ENCODE peak calls at places on chromosomes 16 and 17, in eight cellular contexts. J is HCT116, D is A549, Z is WTC11, V is GM12878, C is NB4, W is SK-N-SH, F is K562. H is an unnamed sample.

GRCh38 chr17:4858880-4859260 is 25.7 kb downstream of the MINK1 start:
- DNase-seq in F (no peak), J (no peak), C (no peak), V (no peak), W (peak), D (no peak), Z (peak), H (peak)

GRCh38 chr17:64146418-64147109 is 16.6 kb upstream of the ERN1 start:
- DNase-seq in W (peak), C (peak), D (peak), Z (peak), J (no peak), F (no peak), V (no peak), H (peak)

GRCh38 chr17:69709441-69709840 is 294.9 kb downstream of the MAP2K6 start:
- DNase-seq in Z (no peak), W (no peak), C (no peak), J (no peak), D (no peak), F (no peak), V (no peak), H (no peak)

GRCh38 chr16:56964243-56965148 is 2.7 kb downstream of the CETP start:
- DNase-seq in C (peak), Z (peak), J (peak), V (no peak), D (peak), W (peak), F (peak), H (peak)

GRCh38 chr16:11431915-11432465 is 86.7 kb downstream of the RMI2 start:
- DNase-seq in F (no peak), C (no peak), V (no peak), W (peak), J (no peak), D (no peak), Z (no peak), H (no peak)

GRCh38 chr17:10061131-10061581 is 137.2 kb downstream of the GAS7 start:
- DNase-seq in J (no peak), C (no peak), W (peak), Z (no peak), V (no peak), F (no peak), D (no peak), H (no peak)

GRCh38 chr17:47611372-47612350 is 38.1 kb upstream of the KPNB1 start:
- DNase-seq in J (no peak), F (no peak), W (no peak), Z (no peak), D (no peak), V (no peak), C (no peak), H (no peak)

GRCh38 chr17:30235386-30236296 is at the start of gene SLC6A4:
- DNase-seq in D (peak), Z (peak), W (peak), F (peak), V (no peak), J (no peak), C (no peak), H (no peak)

GRCh38 chr17:28293994-28294393 is 25.0 kb upstream of the TMEM97 start:
- DNase-seq in J (no peak), D (no peak), W (no peak), V (no peak), C (peak), Z (no peak), F (no peak), H (no peak)

GRCh38 chr16:12096828-12097522 is 120.4 kb downstream of the SNX29 start:
- DNase-seq in V (no peak), F (no peak), J (no peak), Z (no peak), C (no peak), W (no peak), D (no peak), H (no peak)

GRCh38 chr17:47821424-47822379 is at the start of gene OSBPL7:
- DNase-seq in J (peak), F (peak), W (peak), C (peak), Z (peak), V (peak), D (peak), H (peak)

GRCh38 chr17:46719889-46720288 is 98.6 kb downstream of the WNT3 start:
- DNase-seq in F (no peak), J (no peak), D (no peak), Z (no peak), C (no peak), V (no peak), W (no peak), H (no peak)

GRCh38 chr17:71809537-71809936 is 311.3 kb upstream of the SOX9 start:
- DNase-seq in F (no peak), V (no peak), W (no peak), J (no peak), C (no peak), Z (no peak), D (no peak), H (no peak)

GRCh38 chr17:71118039-71118438 is 948.7 kb downstream of the KCNJ2 start:
- DNase-seq in Z (no peak), J (peak), D (peak), V (no peak), W (peak), F (no peak), C (no peak), H (no peak)

GRCh38 chr16:19559242-19559910 is 3.9 kb downstream of the VPS35L start:
- DNase-seq in C (peak), Z (no peak), V (no peak), D (peak), W (peak), J (peak), F (peak), H (peak)

GRCh38 chr17:32518856-32519768 is 32.3 kb downstream of the CDK5R1 start:
- DNase-seq in Z (peak), V (no peak), F (no peak), J (no peak), W (peak), C (peak), D (no peak), H (peak)

GRCh38 chr17:30376621-30377452 is 1.9 kb upstream of the CPD start:
- DNase-seq in D (no peak), F (no peak), J (no peak), V (peak), W (no peak), C (peak), Z (no peak), H (no peak)

GRCh38 chr17:65797809-65798208 is 236.4 kb upstream of the AXIN2 start:
- DNase-seq in V (no peak), Z (peak), F (peak), C (peak), J (no peak), W (peak), D (no peak), H (peak)

GRCh38 chr17:43832976-43833829 is at the start of gene MPP3:
- DNase-seq in F (peak), J (no peak), W (peak), V (no peak), Z (peak), D (peak), C (peak), H (peak)

GRCh38 chr17:12790806-12791148 is 1.5 kb downstream of the ARHGAP44 start:
- DNase-seq in C (no peak), V (no peak), D (no peak), W (no peak), J (no peak), Z (peak), F (no peak), H (no peak)

GRCh38 chr17:62038248-62038647 is 26.8 kb downstream of the MED13 start:
- DNase-seq in D (no peak), W (no peak), C (no peak), J (no peak), Z (no peak), V (no peak), F (no peak), H (no peak)

GRCh38 chr16:4322121-4323035 is 6.5 kb downstream of the GLIS2 start:
- DNase-seq in C (no peak), V (no peak), W (peak), D (no peak), J (no peak), F (no peak), Z (no peak), H (no peak)
- TF ChIP-seq MAX in C (no peak), V (no peak), W (no peak), D (no peak), J (no peak), F (no peak), Z (no peak), H (no peak)

GRCh38 chr17:45110676-45111611 is 21.4 kb downstream of the PLCD3 start:
- DNase-seq in V (no peak), J (no peak), C (no peak), F (no peak), Z (no peak), W (peak), D (no peak), H (no peak)
- TF ChIP-seq MAX in V (no peak), J (no peak), C (no peak), F (no peak), Z (no peak), W (no peak), D (no peak), H (no peak)

GRCh38 chr17:14205380-14205779 is 31.3 kb downstream of the CDRT15 start:
- DNase-seq in V (no peak), J (no peak), Z (no peak), C (no peak), D (no peak), W (no peak), F (no peak), H (no peak)

GRCh38 chr17:14204546-14204945 is 32.1 kb downstream of the CDRT15 start:
- DNase-seq in D (no peak), Z (no peak), C (no peak), W (no peak), F (no peak), J (no peak), V (no peak), H (no peak)

GRCh38 chr17:14206891-14207290 is 29.8 kb downstream of the CDRT15 start:
- DNase-seq in W (no peak), C (no peak), V (no peak), D (no peak), Z (no peak), J (no peak), F (no peak), H (no peak)

GRCh38 chr17:14207791-14208190 is 28.9 kb downstream of the CDRT15 start:
- DNase-seq in D (no peak), C (no peak), W (no peak), F (no peak), V (no peak), Z (no peak), J (no peak), H (no peak)

DNA sequence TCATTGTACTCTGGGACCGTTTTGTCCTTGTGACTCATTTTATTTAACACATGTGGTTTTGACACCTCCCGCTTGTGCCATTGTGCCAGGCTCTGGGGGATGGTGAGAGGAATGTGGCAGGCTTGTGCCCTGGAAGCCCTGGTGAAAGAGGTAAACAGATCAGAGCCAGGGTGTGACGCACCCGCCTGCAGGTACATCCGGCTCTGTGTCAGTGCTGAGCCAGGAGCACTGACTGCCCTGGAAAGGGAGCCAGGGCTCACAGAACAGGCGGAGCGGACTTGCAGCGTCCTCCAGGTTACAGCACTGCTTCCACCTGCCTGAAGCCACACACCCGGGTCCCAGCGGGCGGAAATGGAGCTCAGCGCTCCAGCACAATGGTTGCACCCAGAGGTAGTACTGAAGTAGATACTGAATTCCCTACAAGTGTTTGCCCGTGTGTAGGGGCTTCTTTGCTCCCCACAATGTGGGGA is 30.6 kb downstream of the CDRT15 start:
- DNase-seq in Z (no peak), V (no peak), C (no peak), D (no peak), W (no peak), J (peak), F (no peak), H (no peak)
- TF ChIP-seq MAX in Z (no peak), V (no peak), C (no peak), D (no peak), W (no peak), J (peak), F (no peak), H (no peak)

DNA sequence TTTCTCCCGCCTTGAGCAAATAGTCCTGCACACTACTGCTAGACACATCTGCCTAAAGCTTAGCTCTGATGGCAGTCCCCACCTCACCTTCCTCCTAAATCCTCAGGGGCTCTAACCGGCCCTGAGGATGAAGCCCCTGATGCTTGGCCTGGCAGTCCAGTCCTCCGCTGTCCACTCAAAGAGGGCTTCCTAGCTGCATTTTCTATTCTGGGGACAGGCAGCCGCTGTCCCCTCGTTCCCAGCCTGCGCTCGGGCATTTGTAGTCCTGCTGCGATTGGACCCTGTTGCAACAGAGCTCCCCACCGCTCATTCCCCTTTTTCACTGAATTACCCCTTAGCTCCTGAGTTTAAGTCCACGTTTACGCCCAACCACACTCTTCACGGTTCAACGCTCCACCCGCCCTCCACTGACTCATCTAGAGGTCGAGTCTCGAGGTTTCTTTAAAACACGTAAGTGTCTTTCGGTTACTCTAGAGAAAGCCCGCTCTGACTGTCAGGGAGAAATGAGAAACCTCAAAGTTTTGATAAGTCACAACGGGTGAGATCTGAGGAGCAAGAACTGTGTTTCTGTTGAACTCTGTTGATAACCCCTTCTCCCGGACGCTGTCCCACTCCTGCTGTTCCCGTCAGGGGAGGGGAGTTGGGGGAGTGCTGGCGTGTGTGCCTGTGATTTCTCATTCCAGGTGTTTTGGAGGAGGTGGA is 4.5 kb downstream of the CCR7 start:
- DNase-seq in F (peak), Z (peak), V (peak), C (peak), D (no peak), J (no peak), W (no peak), H (no peak)
- TF ChIP-seq MAX in F (no peak), Z (no peak), V (no peak), C (no peak), D (no peak), J (no peak), W (no peak), H (no peak)

GRCh38 chr16:24577167-24577566 is 37.8 kb downstream of the RBBP6 start:
- DNase-seq in W (no peak), D (no peak), Z (no peak), C (no peak), F (no peak), J (no peak), V (no peak), H (peak)

GRCh38 chr16:24583494-24583893 is 44.1 kb downstream of the RBBP6 start:
- DNase-seq in D (no peak), C (no peak), W (no peak), J (no peak), F (no peak), Z (no peak), V (no peak), H (no peak)

DNA sequence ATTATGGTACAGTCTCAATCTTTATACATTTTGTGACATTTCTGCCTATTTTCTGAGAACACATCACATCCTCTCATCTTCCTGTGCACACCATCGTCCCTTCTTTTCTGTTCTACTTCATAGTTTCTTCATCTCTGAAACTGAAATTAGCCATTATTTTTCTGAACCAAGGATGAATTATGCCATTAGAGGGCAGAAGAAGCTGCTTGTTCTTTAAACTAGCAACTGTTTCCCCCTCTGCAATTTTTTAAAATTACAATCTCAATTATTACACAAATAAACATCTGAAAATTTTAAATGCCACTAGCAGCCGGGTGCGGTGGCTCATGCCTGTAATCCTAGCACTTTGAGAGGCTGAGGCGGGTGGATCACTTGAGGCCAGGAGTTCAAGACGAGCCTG is 41.3 kb downstream of the RBBP6 start:
- DNase-seq in F (no peak), W (peak), Z (no peak), C (no peak), J (no peak), V (no peak), D (peak), H (peak)
- TF ChIP-seq MAX in F (no peak), W (no peak), Z (no peak), C (no peak), J (no peak), V (no peak), D (no peak), H (no peak)

DNA sequence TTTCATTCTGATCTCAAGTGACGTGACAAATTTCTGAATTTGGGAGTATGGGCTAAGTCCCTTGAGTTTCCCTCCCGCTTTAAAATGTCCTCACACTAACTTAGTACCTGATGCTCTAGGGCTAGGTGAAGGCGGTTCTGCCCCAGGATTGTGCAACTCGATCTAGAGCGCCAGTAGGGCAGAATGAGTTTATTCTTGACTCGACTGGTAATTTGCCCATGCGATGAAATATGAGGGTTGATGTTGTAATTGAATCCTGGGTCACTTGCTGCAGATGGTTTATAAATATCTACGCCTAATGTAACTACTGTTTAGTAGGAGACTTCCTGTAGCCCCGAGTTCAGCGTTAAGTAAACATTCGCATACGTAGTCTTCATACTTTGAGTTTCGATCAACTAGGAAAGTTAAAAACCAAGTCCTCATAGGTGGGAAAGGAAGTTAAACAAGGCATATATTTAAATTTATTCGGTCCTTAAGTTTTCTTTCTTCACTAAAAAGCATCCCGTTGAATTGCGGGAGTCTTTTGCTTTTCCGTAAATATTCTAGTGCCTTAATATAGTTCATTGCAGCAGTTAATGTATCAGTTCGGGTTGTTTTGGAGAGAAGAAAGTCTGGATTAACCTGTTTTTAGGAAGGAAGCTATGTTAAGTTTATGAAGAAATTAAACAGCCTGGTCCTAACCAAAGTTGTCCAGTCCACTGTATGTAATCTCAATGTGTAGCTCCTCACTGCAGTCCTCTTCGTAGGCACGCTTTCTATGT is 1.6 kb downstream of the CTCF start:
- DNase-seq in Z (no peak), D (no peak), V (no peak), C (peak), F (no peak), W (peak), J (no peak), H (peak)
- TF ChIP-seq MAX in Z (no peak), D (no peak), V (no peak), C (no peak), F (no peak), W (no peak), J (no peak), H (no peak)

DNA sequence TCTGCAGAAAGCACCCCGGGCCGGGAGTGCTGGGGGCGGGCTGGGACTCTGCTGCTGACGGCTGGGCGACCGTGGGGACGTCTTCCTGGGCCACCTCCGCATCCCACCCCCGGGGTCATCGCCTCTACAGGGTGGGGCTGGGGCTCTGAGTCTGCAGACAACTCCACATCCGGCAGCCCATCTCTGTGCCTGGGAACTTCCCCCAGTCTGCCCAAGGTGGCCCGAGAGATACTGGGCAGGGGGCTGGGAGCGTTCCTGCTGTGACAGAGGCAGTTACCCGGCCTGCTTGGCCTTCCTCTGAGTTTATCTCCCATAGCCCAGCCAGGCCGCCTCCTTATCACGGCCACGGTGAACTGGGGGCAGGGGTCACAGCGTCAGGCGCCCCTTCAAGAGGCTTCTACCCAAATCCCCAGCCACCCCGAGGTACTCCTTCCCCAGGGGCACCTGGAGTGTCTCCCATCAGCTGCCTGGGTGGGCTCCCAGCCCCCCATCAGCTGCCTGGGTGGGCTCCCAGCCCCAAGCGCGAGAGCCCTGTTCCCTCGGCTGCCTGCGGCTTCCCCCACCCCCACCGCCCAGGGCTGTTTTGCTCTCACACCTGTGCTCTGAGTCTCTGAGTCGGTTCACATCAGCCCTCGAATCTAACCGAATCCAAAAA is 15.5 kb upstream of the CBFA2T3 start:
- DNase-seq in V (no peak), C (no peak), J (no peak), D (no peak), W (no peak), F (peak), Z (no peak), H (no peak)
- TF ChIP-seq MAX in V (no peak), C (no peak), J (no peak), D (no peak), W (no peak), F (peak), Z (no peak), H (no peak)